ENCODE peak calls at places on chromosomes 3 and 15, in six cellular contexts. Z is CD4-positive, alpha-beta T cell; E is fibroblast of pulmonary artery; S is CD8-positive, alpha-beta T cell; C is epithelial cell of esophagus; L is astrocyte of the spinal cord. X is an unnamed sample.

GRCh38 chr15:23467110-23467600 is 20.1 kb upstream of the GOLGA6L2 start:
- DNase-seq in Z (no peak), E (peak), S (no peak), C (peak), L (peak), X (no peak)

GRCh38 chr3:111837112-111837511 is 22.0 kb upstream of the PHLDB2 start:
- DNase-seq in Z (no peak), E (peak), S (no peak), C (no peak), L (no peak), X (no peak)

GRCh38 chr15:67126551-67127333 is 61.3 kb downstream of the SMAD3 start:
- DNase-seq in Z (no peak), E (no peak), S (no peak), C (no peak), L (no peak), X (no peak)

GRCh38 chr3:174862101-174862500 is 3.0 kb downstream of the NAALADL2 start:
- DNase-seq in Z (no peak), E (no peak), S (no peak), C (peak), L (no peak), X (no peak)

GRCh38 chr3:189160519-189161309 is 11.1 kb upstream of the TPRG1 start:
- DNase-seq in Z (no peak), E (no peak), S (no peak), C (peak), L (no peak), X (no peak)

GRCh38 chr15:80777137-80777536 is 2.0 kb upstream of the CEMIP start:
- DNase-seq in Z (no peak), E (peak), S (no peak), C (peak), L (peak), X (no peak)

GRCh38 chr3:134656211-134656800 is 5.5 kb upstream of the KY start:
- DNase-seq in Z (no peak), E (no peak), S (no peak), C (no peak), L (no peak), X (no peak)

GRCh38 chr15:61025746-61026256 is 203.3 kb downstream of the RORA start:
- DNase-seq in Z (no peak), E (no peak), S (no peak), C (no peak), L (no peak), X (no peak)

GRCh38 chr3:32630266-32630665 is 54.7 kb upstream of the CNOT10 start:
- DNase-seq in Z (no peak), E (peak), S (no peak), C (peak), L (no peak), X (no peak)

GRCh38 chr15:101446527-101447167 is 42.9 kb downstream of the PCSK6 start:
- DNase-seq in Z (no peak), E (no peak), S (no peak), C (no peak), L (no peak), X (peak)

GRCh38 chr3:133527306-133527705 is 46.2 kb upstream of the CDV3 start:
- DNase-seq in Z (no peak), E (no peak), S (no peak), C (no peak), L (no peak), X (no peak)

GRCh38 chr3:132573657-132574260 is 23.3 kb upstream of the ACKR4 start:
- DNase-seq in Z (no peak), E (no peak), S (no peak), C (no peak), L (no peak), X (no peak)

GRCh38 chr3:24523988-24524727 is 29.5 kb upstream of the THRB start:
- DNase-seq in Z (no peak), E (no peak), S (no peak), C (peak), L (no peak), X (no peak)

GRCh38 chr15:35693887-35694286 is 147.9 kb upstream of the DPH6 start:
- DNase-seq in Z (no peak), E (no peak), S (no peak), C (no peak), L (no peak), X (no peak)

GRCh38 chr3:137906985-137907649 is 102.8 kb upstream of the CLDN18 start:
- DNase-seq in Z (no peak), E (no peak), S (no peak), C (no peak), L (no peak), X (no peak)

GRCh38 chr15:28921925-28922711 is 36.3 kb downstream of the APBA2 start:
- DNase-seq in Z (no peak), E (no peak), S (no peak), C (no peak), L (no peak), X (no peak)

GRCh38 chr3:20405731-20406130 is 219.7 kb upstream of the SGO1 start:
- DNase-seq in Z (no peak), E (peak), S (no peak), C (peak), L (peak), X (no peak)

GRCh38 chr3:183533410-183534132 is 21.9 kb downstream of the KLHL6 start:
- DNase-seq in Z (no peak), E (no peak), S (no peak), C (no peak), L (no peak), X (no peak)

GRCh38 chr15:80242132-80242769 is 9.8 kb downstream of the CTXND1 start:
- DNase-seq in Z (no peak), E (peak), S (no peak), C (peak), L (no peak), X (no peak)

GRCh38 chr3:155859859-155860258 is 5.6 kb upstream of the SLC33A1 start:
- DNase-seq in Z (no peak), E (peak), S (no peak), C (no peak), L (peak), X (no peak)

GRCh38 chr3:146817705-146818104 is 212.6 kb upstream of the PLSCR5 start:
- DNase-seq in Z (no peak), E (peak), S (no peak), C (peak), L (peak), X (no peak)

GRCh38 chr3:118936811-118937210 is 97.8 kb downstream of the IGSF11 start:
- DNase-seq in Z (no peak), E (no peak), S (no peak), C (peak), L (no peak), X (no peak)

GRCh38 chr3:172201136-172201989 is 162.0 kb downstream of the FNDC3B start:
- DNase-seq in Z (no peak), E (peak), S (no peak), C (peak), L (peak), X (no peak)

GRCh38 chr15:31039961-31040360 is 48.5 kb upstream of the MTMR10 start:
- DNase-seq in Z (no peak), E (no peak), S (no peak), C (no peak), L (no peak), X (no peak)

GRCh38 chr3:18112976-18113766 is 312.0 kb downstream of the SATB1 start:
- DNase-seq in Z (no peak), E (no peak), S (no peak), C (no peak), L (no peak), X (no peak)

GRCh38 chr3:140771030-140771677 is 93.3 kb downstream of the TRIM42 start:
- DNase-seq in Z (no peak), E (no peak), S (no peak), C (peak), L (no peak), X (peak)

GRCh38 chr3:17800232-17800631 is 57.8 kb upstream of the TBC1D5 start:
- DNase-seq in Z (no peak), E (peak), S (no peak), C (peak), L (no peak), X (no peak)

GRCh38 chr15:45026646-45027045 is 3.7 kb downstream of the SORD start:
- DNase-seq in Z (no peak), E (peak), S (no peak), C (no peak), L (no peak), X (no peak)

GRCh38 chr3:59480486-59480995 is 430.7 kb upstream of the CFAP20DC start:
- DNase-seq in Z (no peak), E (peak), S (no peak), C (peak), L (peak), X (no peak)

GRCh38 chr3:65951836-65952505 is 86.7 kb downstream of the MAGI1 start:
- DNase-seq in Z (no peak), E (no peak), S (no peak), C (peak), L (no peak), X (no peak)

GRCh38 chr3:56929809-56930615 is 128.3 kb upstream of the ARHGEF3 start:
- DNase-seq in Z (no peak), E (no peak), S (no peak), C (no peak), L (no peak), X (no peak)

GRCh38 chr3:107674371-107674770 is 151.6 kb downstream of the BBX start:
- DNase-seq in Z (no peak), E (peak), S (no peak), C (peak), L (peak), X (no peak)

GRCh38 chr3:162765524-162765923 is 1268.9 kb downstream of the OTOL1 start:
- DNase-seq in Z (no peak), E (no peak), S (no peak), C (no peak), L (no peak), X (no peak)

GRCh38 chr3:37942646-37943045 is 47.9 kb upstream of the VILL start:
- DNase-seq in Z (no peak), E (no peak), S (no peak), C (no peak), L (no peak), X (no peak)

GRCh38 chr3:68057637-68058320 is 403.4 kb upstream of the SUCLG2 start:
- DNase-seq in Z (peak), E (no peak), S (peak), C (no peak), L (no peak), X (no peak)

GRCh38 chr3:139718415-139718814 is 40.6 kb upstream of the NMNAT3 start:
- DNase-seq in Z (no peak), E (peak), S (no peak), C (peak), L (peak), X (no peak)

DNA sequence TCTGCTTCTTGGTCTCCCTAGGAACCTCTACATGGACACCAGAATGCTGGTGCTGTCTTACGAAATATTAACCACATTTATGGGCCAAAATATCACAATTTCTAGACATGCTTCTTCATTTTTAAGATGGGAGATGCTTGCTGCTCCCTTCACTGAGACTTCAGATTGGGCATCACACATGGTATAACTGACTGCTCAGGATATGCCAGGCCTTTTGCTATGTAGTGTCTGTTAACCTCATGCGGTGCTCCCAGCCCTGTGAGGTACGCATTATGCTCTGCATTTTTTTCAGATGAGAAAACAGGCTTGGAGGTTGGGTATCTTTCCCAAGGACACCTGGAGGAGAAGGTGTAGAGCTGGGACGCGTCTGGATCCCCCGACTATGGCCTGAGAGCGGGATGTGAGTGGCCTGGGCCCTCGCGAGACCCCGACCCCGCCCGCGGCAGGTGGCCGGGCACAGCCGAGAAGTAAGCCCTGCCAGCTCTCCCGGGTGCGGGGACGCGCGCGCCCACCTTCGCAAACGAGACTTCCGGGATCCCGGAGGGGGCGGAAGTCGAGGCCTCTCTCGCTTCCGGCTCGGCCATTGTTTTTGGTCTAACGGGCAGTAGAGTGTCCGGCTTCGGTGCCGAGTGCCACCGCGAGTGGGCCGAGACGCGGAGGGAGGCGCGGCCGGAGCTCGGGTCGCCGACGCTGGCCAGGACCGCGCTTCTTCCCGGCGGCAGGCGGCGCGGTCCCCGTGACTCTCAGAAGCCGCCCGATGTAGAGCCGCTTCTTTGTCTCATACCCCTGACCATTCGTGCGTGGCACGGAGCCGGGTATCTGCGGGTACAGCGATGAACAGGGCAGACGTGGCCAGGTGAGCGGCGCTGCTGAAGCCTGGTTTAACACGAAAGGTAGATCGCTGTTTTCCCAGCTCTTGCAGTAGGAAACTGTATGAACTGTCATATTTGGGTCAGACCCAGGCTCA is at the start of gene ZKSCAN7:
- DNase-seq in Z (peak), E (peak), S (peak), C (peak), L (peak), X (no peak)
- TF ChIP-seq CTCF in Z (no peak), E (no peak), S (no peak), C (no peak), L (peak), X (no peak)

GRCh38 chr3:12252859-12253258 is 36.0 kb upstream of the PPARG start:
- DNase-seq in Z (no peak), E (no peak), S (no peak), C (peak), L (no peak), X (no peak)
- TF ChIP-seq CTCF in Z (no peak), E (no peak), S (no peak), C (no peak), L (no peak), X (no peak)

GRCh38 chr3:58249358-58250092 is 11.9 kb downstream of the ABHD6 start:
- DNase-seq in Z (no peak), E (peak), S (no peak), C (no peak), L (peak), X (no peak)
- TF ChIP-seq CTCF in Z (no peak), E (peak), S (no peak), C (peak), L (peak), X (no peak)

GRCh38 chr15:99104788-99105515 is at the start of gene SYNM:
- DNase-seq in Z (no peak), E (peak), S (no peak), C (peak), L (peak), X (no peak)
- TF ChIP-seq CTCF in Z (no peak), E (no peak), S (no peak), C (peak), L (peak), X (peak)

DNA sequence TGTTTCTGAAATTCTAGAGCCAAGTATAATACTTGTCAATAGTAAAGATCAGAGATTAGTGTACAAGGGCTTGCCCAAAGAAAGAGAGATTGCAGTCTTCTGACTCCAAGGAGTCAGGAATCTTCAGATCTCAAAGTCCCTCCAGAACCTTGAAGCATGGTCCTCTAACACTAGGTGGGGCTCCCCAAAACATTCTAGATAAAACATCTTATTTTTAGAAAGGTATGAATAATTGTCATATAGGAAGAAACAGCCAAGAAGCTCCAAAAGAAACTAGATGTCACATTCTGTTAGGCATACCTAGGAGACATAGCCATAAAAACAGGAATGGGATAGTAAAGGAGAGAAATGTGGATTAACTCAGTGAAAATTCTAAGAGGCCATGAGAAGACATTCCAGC is 10.7 kb downstream of the MUC13 start:
- DNase-seq in Z (no peak), E (peak), S (no peak), C (peak), L (no peak), X (no peak)
- TF ChIP-seq CTCF in Z (no peak), E (peak), S (no peak), C (peak), L (no peak), X (no peak)

DNA sequence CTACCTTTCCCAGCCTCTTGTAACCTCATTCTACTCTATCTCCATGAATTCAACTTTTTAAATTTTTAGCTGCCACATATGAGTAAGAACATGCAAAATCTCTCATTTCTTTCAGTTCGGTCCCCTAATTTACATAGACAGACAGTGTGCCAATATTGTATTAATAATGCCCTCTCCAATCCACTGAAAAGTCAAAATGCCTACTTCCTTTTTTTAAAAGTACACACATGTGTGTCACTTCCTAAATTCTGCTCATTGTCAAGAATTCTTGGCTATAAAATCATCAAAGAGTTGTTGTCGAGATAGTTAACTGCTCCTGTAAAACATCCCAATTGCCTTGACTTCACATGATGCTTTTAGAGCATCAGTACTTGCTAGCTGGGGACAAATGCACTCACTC is 84.2 kb upstream of the IL12A start:
- DNase-seq in Z (no peak), E (no peak), S (no peak), C (no peak), L (no peak), X (no peak)
- TF ChIP-seq CTCF in Z (no peak), E (no peak), S (no peak), C (no peak), L (no peak), X (no peak)

DNA sequence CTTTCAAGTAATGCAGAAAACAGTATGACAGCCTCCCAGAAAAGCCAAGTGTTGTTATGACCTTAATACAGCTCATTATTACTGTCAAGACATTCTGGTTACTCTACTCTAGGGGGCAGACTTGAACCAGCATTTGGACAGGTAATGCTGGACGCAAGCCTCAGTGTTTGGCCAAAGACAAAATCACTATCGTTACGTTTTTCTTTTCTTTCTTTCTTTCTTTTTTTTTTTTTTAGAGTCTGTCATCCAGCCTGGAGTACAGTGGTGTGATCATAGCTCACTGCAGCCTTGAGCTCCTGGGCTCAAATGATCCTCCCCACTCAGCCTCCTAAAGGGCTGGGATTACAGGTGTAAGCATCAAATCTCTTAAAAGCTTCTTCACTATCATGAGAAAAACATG is 29.4 kb upstream of the TMEM45A start:
- DNase-seq in Z (no peak), E (peak), S (no peak), C (peak), L (peak), X (no peak)
- TF ChIP-seq CTCF in Z (peak), E (peak), S (peak), C (peak), L (peak), X (peak)

DNA sequence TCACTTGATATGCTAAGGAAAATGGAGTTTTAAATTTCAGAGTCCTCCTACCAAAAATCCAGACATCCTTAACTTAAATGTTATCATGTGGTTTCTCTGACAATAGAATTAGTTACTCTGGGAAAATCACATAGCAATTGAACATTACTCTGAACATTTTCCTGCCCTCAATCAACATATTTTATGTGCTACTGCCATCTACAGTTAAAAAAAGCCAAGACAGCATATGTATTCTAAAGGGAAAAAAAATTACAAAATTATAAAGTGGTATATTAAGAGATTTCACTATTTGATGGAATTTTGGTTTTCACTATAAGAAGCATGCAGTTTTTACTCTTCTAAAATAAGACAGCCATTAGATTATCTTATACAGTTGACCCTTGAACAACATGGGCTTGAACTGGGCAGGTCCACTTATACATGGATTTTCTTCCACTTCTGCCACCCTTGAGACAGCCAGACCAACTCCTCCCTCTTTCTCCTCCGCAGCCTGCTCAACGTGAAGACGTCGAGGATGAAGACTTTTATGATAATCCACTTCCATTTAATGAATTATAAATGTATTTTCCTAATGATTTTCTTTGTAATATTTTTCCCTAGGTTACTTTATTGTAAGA is 122.3 kb downstream of the ATP1B3 start:
- DNase-seq in Z (no peak), E (peak), S (no peak), C (peak), L (peak), X (no peak)
- TF ChIP-seq CTCF in Z (peak), E (peak), S (peak), C (peak), L (peak), X (no peak)

GRCh38 chr3:127761101-127761802 is 61.1 kb downstream of the MGLL start:
- DNase-seq in Z (no peak), E (no peak), S (no peak), C (no peak), L (no peak), X (peak)
- TF ChIP-seq CTCF in Z (no peak), E (no peak), S (no peak), C (no peak), L (peak), X (peak)